ENCODE peak calls at places on chromosomes 3 and 15, in nine cellular contexts. S, G, Q, V, O, Y, R, A and E are unnamed samples.

GRCh38 chr3:171282041-171282440 is 178.2 kb downstream of the TNIK start:
- DNase-seq in G (no peak), S (no peak), Y (no peak), Q (no peak), O (no peak), R (no peak), A (no peak), V (no peak), E (no peak)

GRCh38 chr15:76012021-76012551 is at the start of gene NRG4:
- DNase-seq in G (no peak), S (no peak), A (no peak), V (peak), Q (no peak), R (no peak), Y (no peak), O (no peak), E (no peak)

GRCh38 chr3:22937536-22937935 is 265.6 kb upstream of the UBE2E2 start:
- DNase-seq in G (no peak), Q (no peak), A (no peak), Y (no peak), V (no peak), S (no peak), R (no peak), O (no peak), E (no peak)

GRCh38 chr15:66789029-66790025 is 87.3 kb downstream of the SMAD6 start:
- DNase-seq in G (no peak), Y (no peak), V (peak), R (no peak), A (peak), O (no peak), Q (peak), S (no peak), E (peak)

GRCh38 chr15:34799825-34800168 is 4.4 kb upstream of the ACTC1 start:
- DNase-seq in R (peak), S (no peak), O (no peak), G (no peak), V (no peak), A (no peak), Q (no peak), Y (no peak), E (no peak)

GRCh38 chr3:190486201-190486865 is 27.6 kb upstream of the IL1RAP start:
- DNase-seq in S (no peak), A (no peak), V (no peak), Y (peak), R (no peak), G (no peak), O (no peak), Q (peak), E (no peak)

GRCh38 chr3:191066669-191067068 is 132.4 kb upstream of the OSTN start:
- DNase-seq in R (no peak), V (no peak), S (no peak), Q (no peak), Y (no peak), O (no peak), A (no peak), G (no peak), E (no peak)

GRCh38 chr3:172103724-172104123 is 64.3 kb downstream of the FNDC3B start:
- DNase-seq in Q (no peak), V (no peak), A (no peak), R (no peak), O (no peak), S (no peak), G (no peak), Y (no peak), E (no peak)

GRCh38 chr15:74208901-74209559 is 6.4 kb upstream of the STRA6 start:
- DNase-seq in R (no peak), V (no peak), G (no peak), Y (no peak), Q (no peak), S (no peak), O (no peak), A (no peak), E (no peak)

GRCh38 chr3:100531093-100531492 is 38.7 kb downstream of the TMEM45A start:
- DNase-seq in A (no peak), S (no peak), G (no peak), Y (no peak), R (no peak), Q (no peak), V (no peak), O (no peak), E (no peak)

GRCh38 chr15:87881001-87881400 is 375.5 kb downstream of the NTRK3 start:
- DNase-seq in R (no peak), V (no peak), O (no peak), Q (no peak), Y (no peak), G (no peak), S (no peak), A (no peak), E (no peak)

GRCh38 chr3:161409069-161409468 is 37.8 kb upstream of the SPTSSB start:
- DNase-seq in R (peak), G (no peak), O (no peak), S (peak), A (peak), Y (peak), V (peak), Q (peak), E (peak)

GRCh38 chr15:99348412-99348811 is 97.1 kb downstream of the LRRC28 start:
- DNase-seq in A (no peak), V (no peak), Q (no peak), O (no peak), S (no peak), R (no peak), G (no peak), Y (no peak), E (no peak)

GRCh38 chr15:101664303-101664913 is 12.2 kb upstream of the TM2D3 start:
- DNase-seq in Y (no peak), O (no peak), V (peak), A (no peak), R (no peak), S (no peak), G (peak), Q (peak), E (no peak)

GRCh38 chr3:146250449-146251382 is at the start of gene PLSCR4:
- DNase-seq in Q (peak), Y (peak), V (no peak), O (no peak), G (peak), S (no peak), A (peak), R (no peak), E (no peak)

GRCh38 chr15:42121667-42122066 is 27.3 kb upstream of the PLA2G4D start:
- DNase-seq in R (no peak), Q (no peak), A (no peak), Y (no peak), G (no peak), V (peak), S (no peak), O (no peak), E (no peak)

GRCh38 chr3:111610189-111610588 is 15.0 kb upstream of the ZBED2 start:
- DNase-seq in O (no peak), S (no peak), A (peak), R (no peak), G (no peak), Y (no peak), V (no peak), Q (no peak), E (peak)

GRCh38 chr3:149621218-149622005 is 36.4 kb downstream of the WWTR1 start:
- DNase-seq in A (no peak), V (peak), O (no peak), G (no peak), Q (peak), R (no peak), Y (no peak), S (no peak), E (no peak)

GRCh38 chr15:87591042-87591441 is 665.5 kb downstream of the NTRK3 start:
- DNase-seq in Y (no peak), R (no peak), Q (no peak), G (no peak), V (no peak), O (no peak), S (no peak), A (no peak), E (no peak)

GRCh38 chr3:161222662-161223061 is 1.6 kb downstream of the NMD3 start:
- DNase-seq in V (no peak), O (no peak), Y (no peak), A (no peak), G (no peak), S (no peak), Q (no peak), R (no peak), E (no peak)

GRCh38 chr15:25189551-25189950 is 234.8 kb downstream of the SNRPN start:
- DNase-seq in R (no peak), A (no peak), V (no peak), Y (no peak), G (no peak), Q (no peak), S (no peak), O (no peak), E (no peak)

GRCh38 chr3:132721479-132722164 is 587 bp downstream of the NPHP3 start:
- DNase-seq in A (no peak), Q (no peak), G (no peak), O (no peak), V (peak), S (no peak), R (no peak), Y (no peak), E (no peak)

GRCh38 chr15:65957451-65957850 is 88.2 kb downstream of the RAB11A start:
- DNase-seq in Q (no peak), V (no peak), S (peak), G (no peak), R (no peak), A (no peak), Y (peak), O (no peak), E (no peak)

GRCh38 chr3:51975857-51976549 is 1.1 kb downstream of the ABHD14A start:
- DNase-seq in Y (no peak), R (no peak), G (peak), A (peak), S (peak), Q (no peak), V (no peak), O (no peak), E (peak)

GRCh38 chr3:53850895-53851294 is 4.5 kb downstream of the IL17RB start:
- DNase-seq in Y (no peak), S (no peak), V (no peak), Q (no peak), R (no peak), G (no peak), A (no peak), O (no peak), E (no peak)

GRCh38 chr3:170555329-170555728 is 30.5 kb downstream of the SLC7A14 start:
- DNase-seq in Q (no peak), A (no peak), Y (no peak), G (no peak), S (no peak), O (no peak), V (no peak), R (no peak), E (no peak)